ENCODE peak calls at places on chromosomes 2 and 18, in nine cellular contexts. N is choroid plexus epithelial cell; Q is uterus; G is posterior cingulate gyrus; R is activated T-cell treated with anti-CD3 and anti-CD28 coated beads, Interleukin-2, amount 50 U/mL, for 1 hour; M is CD8-positive, alpha-beta memory T cell; A is WTC11; S is ACHN; E is astrocyte of the spinal cord. V is an unnamed sample.

GRCh38 chr2:234964631-234965461 is 13.0 kb downstream of the SH3BP4 start:
- DNase-seq in N (no peak), Q (peak; percentile 15), G (no peak), R (no peak), M (no peak), A (no peak), S (no peak), E (no peak), V (no peak)

GRCh38 chr2:28394331-28394877 is 1.7 kb downstream of the FOSL2 start:
- DNase-seq in N (peak; percentile 73), Q (peak; percentile 72), G (no peak), R (peak; percentile 46), M (no peak), A (no peak), S (peak; percentile 48), E (peak; percentile 60), V (no peak)

GRCh38 chr2:127080941-127081769 is 25.8 kb downstream of the BIN1 start:
- DNase-seq in N (no peak), Q (peak; percentile 57), G (peak; percentile 61), R (peak; percentile 63), M (peak; percentile 58), A (no peak), S (peak; percentile 36), E (no peak), V (no peak)

GRCh38 chr2:71833855-71834554 is 313.7 kb downstream of the CYP26B1 start:
- DNase-seq in N (peak; percentile 20), Q (peak; percentile 33), G (no peak), R (no peak), M (no peak), A (no peak), S (no peak), E (no peak), V (no peak)

GRCh38 chr18:79345366-79345765 is 50.4 kb upstream of the NFATC1 start:
- DNase-seq in N (no peak), Q (no peak), G (no peak), R (no peak), M (no peak), A (no peak), S (no peak), E (no peak), V (no peak)

GRCh38 chr2:101972621-101973434 is 18.9 kb upstream of the IL1R2 start:
- DNase-seq in N (peak; percentile 97), Q (no peak), G (no peak), R (no peak), M (no peak), A (no peak), S (no peak), E (peak; percentile 52), V (no peak)

GRCh38 chr18:59823611-59824195 is 76.1 kb upstream of the PMAIP1 start:
- DNase-seq in N (peak; percentile 90), Q (peak; percentile 77), G (peak; percentile 56), R (no peak), M (no peak), A (peak; percentile 86), S (peak; percentile 76), E (peak; percentile 81), V (peak; percentile 53)

GRCh38 chr2:7007846-7008741 is 90.9 kb downstream of the RNF144A start:
- DNase-seq in N (peak; percentile 96), Q (peak; percentile 85), G (peak; percentile 90), R (no peak), M (no peak), A (no peak), S (no peak), E (peak; percentile 97), V (no peak)

GRCh38 chr2:40240067-40240466 is 211.8 kb downstream of the SLC8A1 start:
- DNase-seq in N (peak; percentile 85), Q (peak; percentile 79), G (no peak), R (no peak), M (no peak), A (no peak), S (no peak), E (peak; percentile 98), V (peak; percentile 16)

GRCh38 chr2:67036446-67036845 is 360.7 kb upstream of the ETAA1 start:
- DNase-seq in N (no peak), Q (no peak), G (no peak), R (no peak), M (no peak), A (no peak), S (no peak), E (no peak), V (no peak)

GRCh38 chr18:24185805-24186204 is 46.9 kb downstream of the CABYR start:
- DNase-seq in N (peak; percentile 61), Q (no peak), G (no peak), R (no peak), M (no peak), A (no peak), S (no peak), E (peak; percentile 24), V (no peak)

GRCh38 chr2:95526360-95527341 is 42.1 kb upstream of the TRIM43B start:
- DNase-seq in N (peak; percentile 70), Q (peak; percentile 35), G (peak; percentile 77), R (peak; percentile 51), M (peak; percentile 27), A (peak; percentile 52), S (peak; percentile 82), E (peak; percentile 82), V (peak; percentile 67)

GRCh38 chr2:153870308-153870707 is 1.4 kb upstream of the GALNT13 start:
- DNase-seq in N (no peak), Q (no peak), G (no peak), R (no peak), M (no peak), A (no peak), S (no peak), E (no peak), V (peak; percentile 72)

GRCh38 chr2:173373286-173373685 is 18.6 kb downstream of the CDCA7 start:
- DNase-seq in N (no peak), Q (no peak), G (no peak), R (no peak), M (no peak), A (no peak), S (no peak), E (no peak), V (no peak)

GRCh38 chr2:84495539-84496146 is 20.7 kb upstream of the DNAH6 start:
- DNase-seq in N (peak; percentile 86), Q (peak; percentile 30), G (no peak), R (no peak), M (peak; percentile 72), A (no peak), S (peak; percentile 80), E (peak; percentile 81), V (peak; percentile 58)

GRCh38 chr18:37962316-37962966 is 396.8 kb upstream of the CELF4 start:
- DNase-seq in N (no peak), Q (no peak), G (no peak), R (no peak), M (no peak), A (no peak), S (no peak), E (no peak), V (peak; percentile 68)

GRCh38 chr2:226802573-226802972 is 3.0 kb upstream of the IRS1 start:
- DNase-seq in N (peak; percentile 95), Q (peak; percentile 28), G (no peak), R (no peak), M (peak; percentile 65), A (no peak), S (peak; percentile 77), E (peak; percentile 83), V (peak; percentile 59)

GRCh38 chr2:200337621-200338020 is 31.1 kb downstream of the SPATS2L start:
- DNase-seq in N (no peak), Q (no peak), G (no peak), R (no peak), M (no peak), A (no peak), S (no peak), E (no peak), V (no peak)

GRCh38 chr2:135055182-135055786 is 3.2 kb downstream of the RAB3GAP1 start:
- DNase-seq in N (peak; percentile 69), Q (no peak), G (no peak), R (no peak), M (no peak), A (no peak), S (peak; percentile 64), E (peak; percentile 70), V (no peak)

GRCh38 chr18:79393626-79394401 is 1.9 kb upstream of the NFATC1 start:
- DNase-seq in N (peak; percentile 84), Q (peak; percentile 97), G (peak; percentile 76), R (peak; percentile 64), M (peak; percentile 46), A (peak; percentile 68), S (peak; percentile 84), E (peak; percentile 88), V (peak; percentile 25)

GRCh38 chr2:238069877-238070276 is 9.1 kb downstream of the SCLY start:
- DNase-seq in N (no peak), Q (no peak), G (no peak), R (no peak), M (no peak), A (no peak), S (no peak), E (no peak), V (no peak)

GRCh38 chr2:61632276-61633169 is 94.4 kb upstream of the XPO1 start:
- DNase-seq in N (peak; percentile 43), Q (no peak), G (no peak), R (no peak), M (no peak), A (peak; percentile 23), S (no peak), E (peak; percentile 28), V (no peak)

GRCh38 chr2:237483018-237483731 is 3.9 kb upstream of the MLPH start:
- DNase-seq in N (peak; percentile 78), Q (no peak), G (no peak), R (no peak), M (no peak), A (no peak), S (peak; percentile 46), E (peak; percentile 89), V (no peak)